ENCODE peak calls at places on chromosomes 12 and 14, in ten cellular contexts. T is heart left ventricle, K is left lung, X is upper lobe of left lung, W is pancreas, V is lower lobe of right lung, I is heart right ventricle, M is body of pancreas, H is thoracic aorta, D is upper lobe of right lung. B is an unnamed sample.

GRCh38 chr12:19856389-19856788 is 417.1 kb downstream of the AEBP2 start:
- ATAC-seq in I (no peak), H (peak; percentile 18), M (peak; percentile 62), K (peak; percentile 31), D (no peak), W (no peak), T (peak; percentile 43), V (no peak), X (peak; percentile 60), B (no peak)

GRCh38 chr14:75018684-75019083 is 16.0 kb downstream of the EIF2B2 start:
- ATAC-seq in I (no peak), M (peak; percentile 96), W (peak; percentile 97), T (no peak), D (no peak), K (no peak), X (no peak), V (no peak), H (no peak), B (no peak)

GRCh38 chr14:66070542-66071319 is 415.4 kb upstream of the CCDC196 start:
- ATAC-seq in X (peak; percentile 63), M (no peak), T (no peak), K (peak; percentile 87), W (peak; percentile 66), D (peak; percentile 78), H (no peak), V (peak; percentile 60), I (no peak), B (no peak)

GRCh38 chr14:71591929-71592328 is 340.3 kb upstream of the RGS6 start:
- ATAC-seq in X (peak; percentile 29), V (peak; percentile 87), H (no peak), W (peak; percentile 67), T (no peak), M (no peak), K (peak; percentile 85), I (no peak), D (peak; percentile 77), B (no peak)

GRCh38 chr12:124408822-124409517 is 114.1 kb downstream of the RFLNA start:
- ATAC-seq in X (no peak), H (no peak), I (no peak), T (no peak), D (no peak), K (no peak), V (no peak), W (peak; percentile 60), M (peak; percentile 33), B (no peak)

GRCh38 chr12:120252071-120252906 is 13.2 kb downstream of the PXN start:
- ATAC-seq in T (no peak), I (no peak), H (no peak), D (peak; percentile 75), W (peak; percentile 31), V (peak; percentile 57), K (peak; percentile 46), M (no peak), X (peak; percentile 53), B (no peak)

GRCh38 chr12:47758584-47758833 is 171 bp downstream of the RAPGEF3 start:
- ATAC-seq in D (no peak), T (no peak), W (no peak), H (no peak), I (no peak), M (no peak), K (no peak), X (no peak), V (no peak), B (no peak)

GRCh38 chr12:128800606-128801005 is 23.2 kb downstream of the SLC15A4 start:
- ATAC-seq in X (no peak), H (no peak), W (no peak), I (no peak), K (no peak), D (no peak), T (no peak), V (no peak), M (no peak), B (no peak)

GRCh38 chr14:98941481-98941880 is 330.5 kb downstream of the BCL11B start:
- ATAC-seq in W (no peak), D (no peak), T (no peak), K (no peak), I (no peak), M (no peak), H (no peak), V (no peak), X (no peak), B (no peak)

GRCh38 chr12:29609431-29610215 is 112.1 kb upstream of the OVCH1 start:
- ATAC-seq in T (no peak), K (no peak), X (no peak), I (peak; percentile 69), V (no peak), D (no peak), W (no peak), H (no peak), M (no peak), B (no peak)

GRCh38 chr12:108985750-108986149 is 35.1 kb downstream of the SVOP start:
- ATAC-seq in K (no peak), H (no peak), V (no peak), I (no peak), T (no peak), D (no peak), X (no peak), W (no peak), M (no peak), B (no peak)

DNA sequence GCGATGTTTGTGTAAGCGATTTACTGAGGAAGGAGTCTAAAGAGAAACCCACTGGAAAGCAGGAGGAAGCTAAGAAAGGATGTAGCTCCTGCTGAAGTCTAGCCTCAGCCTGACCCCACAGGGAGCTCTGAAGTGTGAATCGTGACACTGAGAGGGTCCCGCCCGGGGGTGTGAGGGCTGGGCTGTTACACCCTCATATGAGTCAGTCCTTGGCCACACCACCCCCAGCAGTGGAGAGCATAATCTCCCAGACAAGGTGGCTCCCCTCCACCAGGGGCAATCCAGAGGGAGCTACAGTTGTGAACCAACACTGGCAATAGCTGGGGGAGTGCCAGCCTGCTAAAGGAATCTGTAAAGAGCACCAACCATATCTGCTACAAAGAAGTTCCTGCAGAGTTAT is 31.5 kb downstream of the SVOP start:
- ATAC-seq in V (no peak), M (no peak), K (no peak), X (no peak), T (no peak), H (no peak), W (no peak), D (no peak), I (no peak), B (no peak)
- H3K4me3 ChIP-seq in V (no peak overlapping the region), M (no peak overlapping the region), K (no peak overlapping the region), X (no peak overlapping the region), T (no peak overlapping the region), H (no peak overlapping the region), W (no peak overlapping the region), D (no peak overlapping the region), I (no peak overlapping the region), B (no peak overlapping the region)

GRCh38 chr12:122226366-122227222 is 742 bp upstream of the DIABLO start:
- ATAC-seq in M (no peak), I (no peak), X (no peak), W (no peak), T (no peak), H (peak; percentile 11), V (no peak), K (no peak), D (no peak), B (no peak)

GRCh38 chr12:122230798-122231197 is 4.9 kb upstream of the DIABLO start:
- ATAC-seq in W (no peak), M (no peak), H (no peak), T (no peak), K (no peak), I (no peak), V (no peak), X (no peak), D (no peak), B (no peak)

GRCh38 chr12:122225683-122226365 is at the start of gene DIABLO:
- ATAC-seq in I (peak; percentile 99), M (peak; percentile 97), K (peak; percentile 97), V (peak; percentile 98), D (peak; percentile 98), W (peak; percentile 97), T (peak; percentile 99), H (peak; percentile 97), X (peak; percentile 98), B (peak; percentile 98)

GRCh38 chr12:122228092-122228491 is 2.2 kb upstream of the DIABLO start:
- ATAC-seq in W (no peak), V (no peak), X (no peak), K (no peak), H (no peak), T (no peak), D (no peak), I (no peak), M (no peak), B (no peak)

DNA sequence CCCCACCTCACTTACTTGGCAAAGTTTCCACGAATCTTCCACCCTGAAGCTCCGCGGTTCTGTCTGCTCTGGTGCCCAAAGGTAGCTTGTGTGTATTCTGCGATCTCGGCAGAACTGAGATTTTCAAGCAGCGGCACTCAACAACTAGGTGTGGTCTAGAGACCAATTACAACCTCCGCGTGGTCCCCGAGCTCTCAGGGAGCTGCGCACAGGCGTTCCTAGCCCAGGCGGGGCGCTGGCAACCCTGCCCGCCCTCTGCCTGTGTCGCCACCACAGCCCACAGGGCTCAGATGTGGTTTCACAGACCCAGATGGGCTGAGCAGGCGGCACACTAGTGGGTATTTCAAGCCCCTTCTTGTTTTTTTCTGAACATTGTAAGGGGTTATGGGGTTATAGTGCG is 1.5 kb upstream of the DIABLO start:
- ATAC-seq in X (no peak), H (no peak), D (no peak), I (no peak), T (no peak), K (no peak), M (no peak), W (no peak), V (no peak), B (no peak)
- TF ChIP-seq CTCF in X (no peak), H (no peak), D (no peak), I (no peak), T (no peak), K (no peak), M (no peak), W (no peak), V (no peak), B (no peak)

GRCh38 chr12:55705802-55706402 is 1.8 kb downstream of the ITGA7 start:
- ATAC-seq in K (no peak), V (no peak), W (no peak), X (no peak), M (no peak), I (no peak), D (no peak), T (no peak), H (no peak), B (no peak)
- H3K4me3 ChIP-seq in K (peak overlapping the region; percentile 58), V (peak overlapping the region; percentile 65), W (no peak overlapping the region), X (peak overlapping the region; percentile 1), M (no peak overlapping the region), I (peak overlapping the region; percentile 57), D (peak overlapping the region; percentile 64), T (peak overlapping the region; percentile 75), H (peak overlapping the region; percentile 90), B (peak overlapping the region; percentile 83)

DNA sequence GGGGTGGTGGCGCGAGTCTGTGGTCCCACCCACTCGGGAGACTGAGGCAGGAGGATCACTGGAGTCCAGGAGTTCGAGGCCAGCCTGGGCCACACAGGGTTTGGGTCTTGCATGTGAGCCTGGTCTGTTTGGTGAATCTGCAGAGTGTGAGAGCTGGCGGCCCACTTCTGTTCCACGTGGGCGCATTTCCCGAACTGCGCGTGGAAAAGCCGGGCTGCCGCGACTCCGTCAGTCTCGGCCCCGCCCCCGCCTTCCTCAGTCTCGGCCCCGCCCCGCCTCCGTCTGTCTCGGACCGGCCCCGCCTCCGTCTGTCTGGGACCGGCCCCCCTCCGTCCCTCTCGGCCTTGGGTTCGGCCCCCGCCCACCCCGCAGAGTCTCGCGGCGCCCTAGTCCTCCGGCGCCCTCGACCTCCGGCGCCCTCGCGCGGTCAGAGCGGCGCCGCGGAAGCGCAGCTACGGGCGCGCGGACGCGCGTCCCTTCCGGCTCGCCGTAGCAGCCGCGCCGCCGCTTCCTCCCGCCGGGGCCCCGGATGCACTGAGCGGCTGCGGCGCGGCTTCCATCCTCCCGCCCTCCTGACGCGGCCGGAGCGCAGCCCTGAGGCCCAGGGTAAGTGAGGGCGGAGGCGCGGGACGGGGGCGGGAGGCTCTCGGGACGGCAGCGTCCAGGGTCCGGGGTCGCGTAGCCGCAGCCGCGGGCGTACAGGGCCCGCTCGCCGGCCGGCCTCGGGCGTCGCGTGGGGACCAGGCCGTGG is at the start of gene EP400:
- ATAC-seq in I (peak; percentile 98), V (peak; percentile 98), T (peak; percentile 99), D (peak; percentile 99), X (peak; percentile 98), H (peak; percentile 73), M (peak; percentile 97), K (peak; percentile 99), W (peak; percentile 98), B (peak; percentile 98)
- TF ChIP-seq CTCF in I (peak; percentile 74), V (peak; percentile 35), T (peak; percentile 54), D (peak; percentile 39), X (peak; percentile 39), H (peak; percentile 37), M (peak; percentile 94), K (peak; percentile 32), W (peak; percentile 19), B (peak; percentile 74)

B was measured in gastroesophageal sphincter.